ENCODE peak calls at places on chromosomes 7 and 10, in four cellular contexts. E, J, B and S are unnamed samples.

GRCh38 chr10:91194497-91195179 is 25.8 kb upstream of the PCGF5 start:
- DNase-seq in E (no peak), J (peak; percentile 22), B (no peak), S (no peak)

GRCh38 chr7:106284516-106285050 is at the start of gene NAMPT:
- DNase-seq in E (no peak), J (no peak), B (no peak), S (peak; percentile 59)

GRCh38 chr7:134847834-134848233 is 68.4 kb downstream of the CALD1 start:
- DNase-seq in E (no peak), J (no peak), B (no peak), S (no peak)

GRCh38 chr7:55439627-55440026 is 74.5 kb downstream of the LANCL2 start:
- DNase-seq in E (peak; percentile 51), J (no peak), B (no peak), S (no peak)

GRCh38 chr7:145928937-145929336 is 187.7 kb upstream of the CNTNAP2 start:
- DNase-seq in E (no peak), J (no peak), B (no peak), S (no peak)

GRCh38 chr7:50507898-50508470 is 57.2 kb downstream of the DDC start:
- DNase-seq in E (no peak), J (no peak), B (no peak), S (no peak)

GRCh38 chr7:18174996-18175395 is 147.3 kb upstream of the PRPS1L1 start:
- DNase-seq in E (no peak), J (no peak), B (no peak), S (no peak)

GRCh38 chr7:30728591-30729100 is 23.3 kb upstream of the INMT start:
- DNase-seq in E (no peak), J (no peak), B (no peak), S (no peak)

GRCh38 chr10:94403034-94403822 is 887 bp downstream of the TBC1D12 start:
- DNase-seq in E (peak; percentile 55), J (peak; percentile 70), B (peak; percentile 71), S (peak; percentile 65)

GRCh38 chr10:51273572-51273971 is 199.3 kb downstream of the PRKG1 start:
- DNase-seq in E (no peak), J (no peak), B (no peak), S (no peak)